ENCODE peak calls at places on chromosome 18, in four cellular contexts. L is A549, J is stomach, B is tibial nerve. E is an unnamed sample.
A peak's percentile ranks its signal among the peaks of the same experiment; 100 is the strongest.

GRCh38 chr18:68694316-68694715 is 20.6 kb downstream of the TMX3 start:
- DNase-seq in L (no peak), J (no peak), B (no peak), E (no peak)

GRCh38 chr18:13218376-13219011 is at the start of gene LDLRAD4:
- DNase-seq in L (no peak), J (peak; percentile 39), B (no peak), E (peak; percentile 48)

GRCh38 chr18:2610549-2610948 is 39.2 kb downstream of the NDC80 start:
- DNase-seq in L (no peak), J (no peak), B (no peak), E (no peak)

GRCh38 chr18:63365909-63366269 is 1.1 kb downstream of the KDSR start:
- DNase-seq in L (peak; percentile 3), J (no peak), B (no peak), E (no peak)

GRCh38 chr18:32439802-32440201 is 30.9 kb downstream of the GAREM1 start:
- DNase-seq in L (peak; percentile 7), J (no peak), B (no peak), E (no peak)

GRCh38 chr18:45050712-45051639 is 370.3 kb downstream of the SETBP1 start:
- DNase-seq in L (peak; percentile 6), J (no peak), B (no peak), E (no peak)

GRCh38 chr18:75052475-75052874 is 156.5 kb downstream of the PTGR3 start:
- DNase-seq in L (no peak), J (no peak), B (no peak), E (no peak)

GRCh38 chr18:75687626-75688025 is 260.1 kb upstream of the SMIM21 start:
- DNase-seq in L (no peak), J (no peak), B (no peak), E (no peak)

GRCh38 chr18:42030586-42031182 is 75.7 kb downstream of the PIK3C3 start:
- DNase-seq in L (peak; percentile 24), J (no peak), B (no peak), E (no peak)

GRCh38 chr18:34084635-34085034 is 140.1 kb downstream of the NOL4 start:
- DNase-seq in L (no peak), J (no peak), B (no peak), E (no peak)

GRCh38 chr18:8742382-8743361 is 37.3 kb downstream of the MTCL1 start:
- DNase-seq in L (no peak), J (no peak), B (no peak), E (no peak)

GRCh38 chr18:6521804-6522418 is 107.2 kb upstream of the L3MBTL4 start:
- DNase-seq in L (no peak), J (peak; percentile 56), B (no peak), E (no peak)

GRCh38 chr18:58119819-58120218 is 75.8 kb downstream of the NEDD4L start:
- DNase-seq in L (no peak), J (no peak), B (no peak), E (no peak)

GRCh38 chr18:37741012-37741586 is 175.5 kb upstream of the CELF4 start:
- DNase-seq in L (no peak), J (no peak), B (no peak), E (no peak)
- TF ChIP-seq EP300 in L (no peak), J (no peak), B (no peak), E (no peak)

GRCh38 chr18:35580748-35581534 is 599 bp upstream of the GALNT1 start:
- DNase-seq in L (no peak), J (peak; percentile 55), B (peak; percentile 20), E (peak; percentile 75)
- TF ChIP-seq POLR2A in L (no peak), J (no peak), B (peak; percentile 9), E (no peak)

GRCh38 chr18:14997367-14997766 is 249.4 kb downstream of the ANKRD30B start:
- DNase-seq in L (no peak), J (no peak), B (no peak), E (no peak)
- H3K27ac ChIP-seq in L (no peak overlapping the region), J (no peak overlapping the region), B (no peak overlapping the region), E (no peak overlapping the region)

GRCh38 chr18:31102941-31103340 is 720 bp upstream of the DSC2 start:
- DNase-seq in L (no peak), J (no peak), B (no peak), E (no peak)
- TF ChIP-seq EP300 in L (no peak), J (no peak), B (no peak), E (no peak)

GRCh38 chr18:9914584-9915290 is 921 bp downstream of the VAPA start:
- DNase-seq in L (peak; percentile 42), J (peak; percentile 88), B (peak; percentile 24), E (peak; percentile 82)
- TF ChIP-seq POLR2A in L (no peak), J (peak; percentile 45), B (no peak), E (no peak)

DNA sequence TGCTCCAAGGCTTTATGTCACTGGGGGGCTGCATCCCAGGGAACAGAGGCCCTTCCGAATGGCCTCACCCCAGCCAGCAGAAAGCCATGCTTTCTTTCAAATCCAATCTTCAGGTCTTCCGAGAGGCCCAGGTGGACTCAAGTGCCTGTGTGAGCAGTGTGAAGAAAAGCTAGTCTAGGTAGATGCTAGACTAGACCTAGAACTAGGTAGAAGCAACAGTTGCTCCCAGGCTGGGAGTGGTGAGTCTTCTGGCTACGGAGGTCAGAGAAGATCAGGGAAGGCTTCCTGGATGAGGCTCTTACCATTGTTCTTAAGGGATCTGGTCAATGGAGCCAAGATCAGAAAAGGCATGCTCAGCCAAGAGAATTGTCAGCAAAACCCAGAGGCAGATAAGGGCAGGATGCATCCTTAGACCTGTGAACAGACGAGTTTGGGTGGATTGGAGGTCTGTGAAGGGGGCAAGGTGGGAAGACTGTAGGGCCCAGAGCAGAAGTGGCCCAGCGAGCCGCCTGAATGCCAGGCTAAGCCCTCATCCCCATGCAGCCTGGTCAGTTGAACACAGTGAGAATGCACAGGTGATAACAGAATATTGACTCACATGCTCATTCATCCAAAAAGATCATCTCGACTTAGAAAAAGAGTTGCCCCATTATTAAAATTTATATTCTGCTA is 110.8 kb downstream of the SMAD7 start:
- DNase-seq in L (no peak), J (no peak), B (no peak), E (no peak)
- H3K27ac ChIP-seq in L (peak overlapping the region; percentile 86), J (no peak overlapping the region), B (no peak overlapping the region), E (no peak overlapping the region)

GRCh38 chr18:24810561-24810960 is 350.1 kb downstream of the HRH4 start:
- DNase-seq in L (no peak), J (no peak), B (no peak), E (no peak)
- TF ChIP-seq EP300 in L (no peak), J (no peak), B (no peak), E (no peak)

DNA sequence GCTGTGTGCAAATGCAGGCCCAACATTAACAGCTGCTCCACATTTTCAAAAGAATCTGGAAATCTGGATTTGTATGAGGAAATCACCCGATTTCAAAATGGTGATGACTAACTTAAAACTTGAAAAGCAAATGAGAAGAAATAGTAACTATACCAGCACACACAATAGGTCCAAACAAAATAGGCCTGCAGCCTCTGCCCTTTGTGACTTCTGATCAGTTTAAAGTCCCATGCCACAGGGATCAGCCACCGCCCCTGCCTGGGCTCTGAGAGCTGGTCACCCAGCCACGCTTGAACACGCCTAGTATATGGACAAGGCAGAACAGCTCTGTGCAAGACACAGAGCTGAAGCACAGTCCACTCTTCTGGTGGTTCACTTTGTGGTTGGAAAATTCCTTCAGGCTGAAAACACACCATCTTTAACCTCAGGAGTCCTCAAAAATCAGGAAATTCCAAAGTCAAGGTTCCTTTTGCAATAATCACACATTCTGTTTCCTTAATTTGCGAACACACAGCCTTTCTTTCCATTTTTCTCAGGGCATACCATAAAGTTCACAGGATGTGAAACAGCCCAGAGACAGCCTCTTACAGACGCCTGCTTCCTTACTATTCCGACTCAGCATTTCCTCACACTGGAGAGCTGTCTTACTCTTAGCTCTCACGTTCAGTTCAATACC is 150.1 kb upstream of the RIOK3 start:
- DNase-seq in L (no peak), J (no peak), B (no peak), E (no peak)
- TF ChIP-seq POLR2A in L (no peak), J (no peak), B (no peak), E (no peak)